ENCODE peak calls at places on chromosomes 5 and 9, in seven cellular contexts. One of them, this sample, is unnamed.

GRCh38 chr9:33923998-33924701 is 107.2 kb downstream of the UBE2R2 start:
- DNase-seq in heart right ventricle: no peak
- DNase-seq in IMR-90: no peak
- DNase-seq in psoas muscle: peak; percentile 67
- DNase-seq in naive thymus-derived CD4-positive, alpha-beta T cell: no peak
- DNase-seq in GM23248: no peak
- DNase-seq in PC-3: no peak
- DNase-seq in this sample: no peak

GRCh38 chr5:67731886-67732285 is 483.7 kb upstream of the PIK3R1 start:
- DNase-seq in naive thymus-derived CD4-positive, alpha-beta T cell: no peak
- DNase-seq in IMR-90: no peak
- DNase-seq in GM23248: no peak
- DNase-seq in heart right ventricle: no peak
- DNase-seq in psoas muscle: no peak
- DNase-seq in PC-3: no peak
- DNase-seq in this sample: no peak

GRCh38 chr5:6910950-6911349 is 197.7 kb downstream of the TENT4A start:
- DNase-seq in GM23248: peak; percentile 65
- DNase-seq in heart right ventricle: no peak
- DNase-seq in naive thymus-derived CD4-positive, alpha-beta T cell: no peak
- DNase-seq in psoas muscle: no peak
- DNase-seq in IMR-90: no peak
- DNase-seq in PC-3: no peak
- DNase-seq in this sample: no peak

GRCh38 chr5:27908341-27908740 is 870.0 kb upstream of the CDH9 start:
- DNase-seq in heart right ventricle: no peak
- DNase-seq in GM23248: no peak
- DNase-seq in IMR-90: no peak
- DNase-seq in psoas muscle: no peak
- DNase-seq in naive thymus-derived CD4-positive, alpha-beta T cell: no peak
- DNase-seq in PC-3: peak; percentile 49
- DNase-seq in this sample: no peak

GRCh38 chr5:179805529-179806249 is 977 bp downstream of the MGAT4B start:
- DNase-seq in IMR-90: no peak
- DNase-seq in heart right ventricle: no peak
- DNase-seq in naive thymus-derived CD4-positive, alpha-beta T cell: no peak
- DNase-seq in PC-3: no peak
- DNase-seq in psoas muscle: peak; percentile 78
- DNase-seq in GM23248: peak; percentile 82
- DNase-seq in this sample: peak; percentile 84

GRCh38 chr5:96601811-96602244 is 60.3 kb upstream of the CAST start:
- DNase-seq in PC-3: peak; percentile 84
- DNase-seq in GM23248: peak; percentile 75
- DNase-seq in IMR-90: peak; percentile 75
- DNase-seq in heart right ventricle: peak; percentile 77
- DNase-seq in naive thymus-derived CD4-positive, alpha-beta T cell: peak; percentile 55
- DNase-seq in psoas muscle: no peak
- DNase-seq in this sample: no peak

GRCh38 chr5:31470608-31471007 is 61.3 kb downstream of the DROSHA start:
- DNase-seq in heart right ventricle: peak; percentile 56
- DNase-seq in psoas muscle: peak; percentile 64
- DNase-seq in GM23248: peak; percentile 76
- DNase-seq in PC-3: peak; percentile 16
- DNase-seq in naive thymus-derived CD4-positive, alpha-beta T cell: no peak
- DNase-seq in IMR-90: peak; percentile 54
- DNase-seq in this sample: peak; percentile 76

GRCh38 chr9:127390563-127390962 is 6.4 kb upstream of the SLC2A8 start:
- DNase-seq in PC-3: no peak
- DNase-seq in psoas muscle: no peak
- DNase-seq in GM23248: no peak
- DNase-seq in naive thymus-derived CD4-positive, alpha-beta T cell: no peak
- DNase-seq in IMR-90: no peak
- DNase-seq in heart right ventricle: no peak
- DNase-seq in this sample: no peak

GRCh38 chr5:1293416-1293996 is 1.4 kb downstream of the TERT start:
- DNase-seq in psoas muscle: peak; percentile 44
- DNase-seq in GM23248: no peak
- DNase-seq in IMR-90: no peak
- DNase-seq in heart right ventricle: no peak
- DNase-seq in naive thymus-derived CD4-positive, alpha-beta T cell: no peak
- DNase-seq in PC-3: no peak
- DNase-seq in this sample: no peak

GRCh38 chr9:137280478-137281344 is 3.2 kb downstream of the TOR4A start:
- DNase-seq in GM23248: peak; percentile 59
- DNase-seq in heart right ventricle: no peak
- DNase-seq in psoas muscle: no peak
- DNase-seq in IMR-90: no peak
- DNase-seq in naive thymus-derived CD4-positive, alpha-beta T cell: no peak
- DNase-seq in PC-3: no peak
- DNase-seq in this sample: no peak

GRCh38 chr5:33299621-33300208 is 141.1 kb upstream of the TARS1 start:
- DNase-seq in IMR-90: peak; percentile 71
- DNase-seq in heart right ventricle: no peak
- DNase-seq in GM23248: peak; percentile 83
- DNase-seq in PC-3: peak; percentile 72
- DNase-seq in psoas muscle: no peak
- DNase-seq in naive thymus-derived CD4-positive, alpha-beta T cell: no peak
- DNase-seq in this sample: no peak

GRCh38 chr9:134476942-134477335 is 150.7 kb downstream of the RXRA start:
- DNase-seq in IMR-90: no peak
- DNase-seq in heart right ventricle: no peak
- DNase-seq in GM23248: no peak
- DNase-seq in PC-3: no peak
- DNase-seq in naive thymus-derived CD4-positive, alpha-beta T cell: no peak
- DNase-seq in psoas muscle: peak; percentile 38
- DNase-seq in this sample: peak; percentile 5

GRCh38 chr5:82225525-82226172 is 52.5 kb downstream of the RPS23 start:
- DNase-seq in psoas muscle: peak; percentile 60
- DNase-seq in IMR-90: peak; percentile 85
- DNase-seq in GM23248: peak; percentile 61
- DNase-seq in PC-3: peak; percentile 80
- DNase-seq in naive thymus-derived CD4-positive, alpha-beta T cell: peak; percentile 36
- DNase-seq in heart right ventricle: peak; percentile 48
- DNase-seq in this sample: peak; percentile 56

GRCh38 chr5:66361070-66361469 is 217.0 kb downstream of the SREK1 start:
- DNase-seq in psoas muscle: no peak
- DNase-seq in IMR-90: no peak
- DNase-seq in PC-3: no peak
- DNase-seq in GM23248: no peak
- DNase-seq in heart right ventricle: no peak
- DNase-seq in naive thymus-derived CD4-positive, alpha-beta T cell: no peak
- DNase-seq in this sample: no peak
- H3K27me3 ChIP-seq in psoas muscle: no peaks in the 10 kb centered on the region
- H3K27me3 ChIP-seq in IMR-90: no peaks in the 10 kb centered on the region
- H3K27me3 ChIP-seq in PC-3: no peaks in the 10 kb centered on the region
- H3K27me3 ChIP-seq in GM23248: peaks cover 32% of the 10 kb centered on the region
- H3K27me3 ChIP-seq in heart right ventricle: no peaks in the 10 kb centered on the region
- H3K27me3 ChIP-seq in naive thymus-derived CD4-positive, alpha-beta T cell: no peaks in the 10 kb centered on the region
- H3K27me3 ChIP-seq in this sample: no peaks in the 10 kb centered on the region

GRCh38 chr9:100101608-100102007 is 2.6 kb downstream of the INVS start:
- DNase-seq in PC-3: no peak
- DNase-seq in heart right ventricle: no peak
- DNase-seq in psoas muscle: no peak
- DNase-seq in IMR-90: no peak
- DNase-seq in GM23248: no peak
- DNase-seq in naive thymus-derived CD4-positive, alpha-beta T cell: no peak
- DNase-seq in this sample: no peak

GRCh38 chr9:100099722-100100042 is 639 bp downstream of the INVS start:
- DNase-seq in PC-3: no peak
- DNase-seq in heart right ventricle: no peak
- DNase-seq in IMR-90: no peak
- DNase-seq in psoas muscle: no peak
- DNase-seq in GM23248: no peak
- DNase-seq in naive thymus-derived CD4-positive, alpha-beta T cell: no peak
- DNase-seq in this sample: peak; percentile 52

GRCh38 chr9:100098887-100099721 is at the start of the genes ERP44 and INVS:
- DNase-seq in heart right ventricle: peak; percentile 100
- DNase-seq in psoas muscle: peak; percentile 99
- DNase-seq in naive thymus-derived CD4-positive, alpha-beta T cell: peak; percentile 98
- DNase-seq in GM23248: peak; percentile 100
- DNase-seq in IMR-90: peak; percentile 99
- DNase-seq in PC-3: peak; percentile 97
- DNase-seq in this sample: peak; percentile 99

GRCh38 chr9:100098241-100098886 is 436 bp downstream of the ERP44 start:
- DNase-seq in GM23248: peak; percentile 78
- DNase-seq in naive thymus-derived CD4-positive, alpha-beta T cell: peak; percentile 20
- DNase-seq in IMR-90: peak; percentile 54
- DNase-seq in heart right ventricle: peak; percentile 50
- DNase-seq in psoas muscle: peak; percentile 82
- DNase-seq in PC-3: peak; percentile 75
- DNase-seq in this sample: peak; percentile 63

GRCh38 chr9:100100268-100100667 is 1.2 kb downstream of the INVS start:
- DNase-seq in GM23248: no peak
- DNase-seq in naive thymus-derived CD4-positive, alpha-beta T cell: no peak
- DNase-seq in heart right ventricle: no peak
- DNase-seq in psoas muscle: no peak
- DNase-seq in IMR-90: no peak
- DNase-seq in PC-3: no peak
- DNase-seq in this sample: no peak
- H3K4me3 ChIP-seq in GM23248: peak overlapping the region; percentile 97
- H3K4me3 ChIP-seq in naive thymus-derived CD4-positive, alpha-beta T cell: no peak overlapping the region
- H3K4me3 ChIP-seq in heart right ventricle: peak overlapping the region; percentile 92
- H3K4me3 ChIP-seq in psoas muscle: peak overlapping the region; percentile 99
- H3K4me3 ChIP-seq in IMR-90: no peak overlapping the region
- H3K4me3 ChIP-seq in PC-3: peak overlapping the region; percentile 99
- H3K4me3 ChIP-seq in this sample: peak overlapping the region; percentile 62

GRCh38 chr5:149581931-149582768 is 852 bp downstream of the ARHGEF37 start:
- DNase-seq in naive thymus-derived CD4-positive, alpha-beta T cell: no peak
- DNase-seq in heart right ventricle: peak; percentile 46
- DNase-seq in PC-3: peak; percentile 43
- DNase-seq in GM23248: peak; percentile 12
- DNase-seq in psoas muscle: no peak
- DNase-seq in IMR-90: no peak
- DNase-seq in this sample: no peak

GRCh38 chr5:149581192-149581861 is at the start of gene ARHGEF37:
- DNase-seq in GM23248: peak; percentile 74
- DNase-seq in IMR-90: no peak
- DNase-seq in psoas muscle: peak; percentile 94
- DNase-seq in PC-3: peak; percentile 81
- DNase-seq in naive thymus-derived CD4-positive, alpha-beta T cell: peak; percentile 40
- DNase-seq in heart right ventricle: peak; percentile 95
- DNase-seq in this sample: peak; percentile 97

GRCh38 chr5:149585910-149586309 is 4.6 kb downstream of the ARHGEF37 start:
- DNase-seq in IMR-90: no peak
- DNase-seq in GM23248: no peak
- DNase-seq in PC-3: no peak
- DNase-seq in naive thymus-derived CD4-positive, alpha-beta T cell: no peak
- DNase-seq in heart right ventricle: no peak
- DNase-seq in psoas muscle: no peak
- DNase-seq in this sample: no peak

GRCh38 chr5:149584106-149584505 is 2.8 kb downstream of the ARHGEF37 start:
- DNase-seq in PC-3: no peak
- DNase-seq in IMR-90: no peak
- DNase-seq in GM23248: no peak
- DNase-seq in heart right ventricle: no peak
- DNase-seq in naive thymus-derived CD4-positive, alpha-beta T cell: no peak
- DNase-seq in psoas muscle: no peak
- DNase-seq in this sample: no peak

DNA sequence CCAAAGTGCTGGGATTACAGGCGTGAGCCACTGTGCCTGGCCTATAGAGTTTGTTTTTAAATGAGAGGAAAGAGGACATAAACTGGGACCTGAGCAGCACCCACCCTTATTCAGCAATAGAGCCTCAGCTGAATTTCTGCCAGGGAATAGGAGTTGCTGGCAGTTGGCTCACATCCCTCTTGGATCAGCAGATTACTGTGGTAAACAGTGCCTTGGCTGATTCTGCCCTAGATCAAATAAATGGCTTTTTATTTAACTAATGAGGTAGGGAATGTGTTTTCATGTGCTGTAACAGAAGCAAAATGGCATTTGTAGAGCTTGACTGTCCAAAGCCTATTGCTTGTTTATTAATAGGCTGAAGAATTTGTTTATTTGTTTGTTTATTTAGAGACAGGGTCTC is 2.1 kb downstream of the ARHGEF37 start:
- DNase-seq in naive thymus-derived CD4-positive, alpha-beta T cell: no peak
- DNase-seq in GM23248: peak; percentile 35
- DNase-seq in psoas muscle: no peak
- DNase-seq in PC-3: peak; percentile 29
- DNase-seq in heart right ventricle: peak; percentile 34
- DNase-seq in IMR-90: no peak
- DNase-seq in this sample: no peak
- H3K4me1 ChIP-seq in naive thymus-derived CD4-positive, alpha-beta T cell: peaks cover 4% of the 10 kb centered on the region
- H3K4me1 ChIP-seq in GM23248: no peaks in the 10 kb centered on the region
- H3K4me1 ChIP-seq in psoas muscle: peaks cover 35% of the 10 kb centered on the region
- H3K4me1 ChIP-seq in PC-3: peaks cover 20% of the 10 kb centered on the region
- H3K4me1 ChIP-seq in heart right ventricle: peaks cover 70% of the 10 kb centered on the region
- H3K4me1 ChIP-seq in IMR-90: peaks cover 8% of the 10 kb centered on the region
- H3K4me1 ChIP-seq in this sample: peaks cover 2% of the 10 kb centered on the region

DNA sequence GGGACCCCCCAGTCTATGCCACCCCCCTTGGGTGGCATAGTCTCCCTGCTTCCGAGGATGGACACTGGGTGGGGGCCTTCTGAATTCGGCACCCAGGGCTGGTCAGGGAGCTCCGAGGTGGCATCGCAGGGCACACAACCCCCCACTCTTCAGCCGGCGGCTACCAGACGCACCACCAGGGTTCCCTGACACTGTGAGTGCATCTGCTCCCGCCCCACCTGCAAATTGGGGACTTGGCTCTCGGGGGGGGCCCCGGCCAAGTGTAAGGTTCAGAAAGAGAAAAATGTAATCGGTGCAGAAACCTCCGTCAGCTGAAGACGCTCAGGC is 12.7 kb upstream of the QSOX2 start:
- DNase-seq in PC-3: no peak
- DNase-seq in psoas muscle: no peak
- DNase-seq in GM23248: no peak
- DNase-seq in IMR-90: no peak
- DNase-seq in heart right ventricle: no peak
- DNase-seq in naive thymus-derived CD4-positive, alpha-beta T cell: no peak
- DNase-seq in this sample: no peak
- H3K27me3 ChIP-seq in PC-3: no peaks in the 10 kb centered on the region
- H3K27me3 ChIP-seq in psoas muscle: peaks cover 39% of the 10 kb centered on the region
- H3K27me3 ChIP-seq in GM23248: no peaks in the 10 kb centered on the region
- H3K27me3 ChIP-seq in IMR-90: peaks cover 33% of the 10 kb centered on the region
- H3K27me3 ChIP-seq in heart right ventricle: no peaks in the 10 kb centered on the region
- H3K27me3 ChIP-seq in naive thymus-derived CD4-positive, alpha-beta T cell: no peaks in the 10 kb centered on the region
- H3K27me3 ChIP-seq in this sample: no peaks in the 10 kb centered on the region

GRCh38 chr9:101737705-101738565 is 512 bp downstream of the GRIN3A start:
- DNase-seq in GM23248: peak; percentile 27
- DNase-seq in PC-3: no peak
- DNase-seq in heart right ventricle: no peak
- DNase-seq in naive thymus-derived CD4-positive, alpha-beta T cell: no peak
- DNase-seq in IMR-90: no peak
- DNase-seq in psoas muscle: peak; percentile 48
- DNase-seq in this sample: peak; percentile 52
- H3K4me3 ChIP-seq in GM23248: peak overlapping the region; percentile 45
- H3K4me3 ChIP-seq in PC-3: peak overlapping the region; percentile 32
- H3K4me3 ChIP-seq in heart right ventricle: peak overlapping the region; percentile 54
- H3K4me3 ChIP-seq in naive thymus-derived CD4-positive, alpha-beta T cell: no peak overlapping the region
- H3K4me3 ChIP-seq in IMR-90: no peak overlapping the region
- H3K4me3 ChIP-seq in psoas muscle: peak overlapping the region; percentile 59
- H3K4me3 ChIP-seq in this sample: peak overlapping the region; percentile 59

DNA sequence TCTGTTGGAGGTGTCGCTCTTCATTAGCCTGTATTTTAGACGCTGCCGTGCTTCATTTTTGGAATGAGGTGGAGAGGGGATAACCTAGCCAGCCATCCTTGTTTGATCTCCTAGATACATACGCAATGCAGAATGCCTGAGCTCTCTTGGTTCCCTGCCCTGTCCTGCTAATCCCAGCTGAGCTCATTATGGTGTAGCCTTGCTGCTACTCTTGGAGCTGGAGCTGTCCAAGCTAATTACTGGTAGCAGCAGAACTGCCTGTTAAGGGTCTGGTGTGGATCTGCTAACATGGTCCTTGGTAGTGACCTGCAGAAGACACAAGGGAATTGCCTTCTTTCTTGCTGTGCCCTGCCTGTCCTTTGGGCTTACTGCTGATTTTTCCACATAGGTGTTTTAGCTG is 207.9 kb downstream of the CNTLN start:
- DNase-seq in naive thymus-derived CD4-positive, alpha-beta T cell: no peak
- DNase-seq in psoas muscle: no peak
- DNase-seq in heart right ventricle: no peak
- DNase-seq in PC-3: no peak
- DNase-seq in IMR-90: no peak
- DNase-seq in GM23248: no peak
- DNase-seq in this sample: no peak
- H3K4me1 ChIP-seq in naive thymus-derived CD4-positive, alpha-beta T cell: no peaks in the 10 kb centered on the region
- H3K4me1 ChIP-seq in psoas muscle: no peaks in the 10 kb centered on the region
- H3K4me1 ChIP-seq in heart right ventricle: no peaks in the 10 kb centered on the region
- H3K4me1 ChIP-seq in PC-3: no peaks in the 10 kb centered on the region
- H3K4me1 ChIP-seq in IMR-90: no peaks in the 10 kb centered on the region
- H3K4me1 ChIP-seq in GM23248: no peaks in the 10 kb centered on the region
- H3K4me1 ChIP-seq in this sample: no peaks in the 10 kb centered on the region

This sample was measured in right cardiac atrium.